ENCODE peak calls at places on chromosomes 5 and 9, in seven cellular contexts. D is breast epithelium, Z is Peyer's patch, A is neuronal stem cell, Y is mammary epithelial cell, E is tibial artery, Q is GM23248. J is an unnamed sample.

GRCh38 chr5:82244854-82245635 is 33.1 kb downstream of the RPS23 start:
- DNase-seq in Y (no peak), Z (no peak), E (no peak), Q (peak; percentile 5), A (no peak), D (no peak), J (no peak)

GRCh38 chr9:93908591-93909241 is 46.4 kb downstream of the BARX1 start:
- DNase-seq in Y (no peak), Q (peak; percentile 9), E (no peak), D (no peak), A (no peak), Z (no peak), J (peak; percentile 25)

GRCh38 chr5:171478946-171479775 is 59.7 kb downstream of the FGF18 start:
- DNase-seq in Y (no peak), E (no peak), D (no peak), Z (no peak), Q (no peak), A (no peak), J (no peak)

GRCh38 chr5:44365351-44365750 is 23.9 kb downstream of the FGF10 start:
- DNase-seq in E (no peak), Z (no peak), A (no peak), D (no peak), Q (peak; percentile 54), Y (peak; percentile 5), J (no peak)

GRCh38 chr9:100534401-100534800 is 43.5 kb upstream of the CAVIN4 start:
- DNase-seq in A (no peak), Q (no peak), D (no peak), E (no peak), Y (no peak), Z (no peak), J (peak; percentile 30)

GRCh38 chr9:36136894-36137391 is 410 bp downstream of the GLIPR2 start:
- DNase-seq in A (no peak), Q (peak; percentile 47), D (no peak), Z (no peak), E (peak; percentile 68), Y (no peak), J (peak; percentile 30)

GRCh38 chr5:74164725-74165226 is 475.8 kb downstream of the ENC1 start:
- DNase-seq in Q (no peak), A (no peak), Z (no peak), D (no peak), Y (no peak), E (no peak), J (no peak)

GRCh38 chr9:107733530-107733907 is 243.9 kb upstream of the KLF4 start:
- DNase-seq in Y (no peak), A (no peak), D (no peak), E (peak; percentile 89), Q (peak; percentile 65), Z (peak; percentile 74), J (no peak)

GRCh38 chr9:132200706-132201105 is 38.8 kb downstream of the NTNG2 start:
- DNase-seq in Y (no peak), Z (no peak), A (no peak), E (no peak), D (no peak), Q (no peak), J (no peak)

GRCh38 chr9:136578620-136578914 is 32.7 kb upstream of the NOTCH1 start:
- DNase-seq in Z (no peak), A (no peak), Y (no peak), D (no peak), Q (no peak), E (no peak), J (no peak)

GRCh38 chr9:4303002-4303401 is 3.1 kb upstream of the GLIS3 start:
- DNase-seq in E (no peak), Q (peak; percentile 66), D (no peak), Y (no peak), A (no peak), Z (no peak), J (no peak)

GRCh38 chr5:39177629-39177959 is 41.8 kb downstream of the FYB1 start:
- DNase-seq in Z (no peak), Y (no peak), Q (no peak), E (no peak), D (no peak), A (no peak), J (no peak)

GRCh38 chr5:163498886-163499285 is 6.5 kb upstream of the MAT2B start:
- DNase-seq in Y (peak; percentile 13), A (no peak), Q (peak; percentile 40), E (no peak), D (no peak), Z (no peak), J (no peak)

GRCh38 chr5:23877847-23878246 is 370.4 kb downstream of the PRDM9 start:
- DNase-seq in Y (no peak), D (no peak), E (no peak), A (no peak), Q (no peak), Z (no peak), J (no peak)

GRCh38 chr9:125484632-125485282 is 222.3 kb downstream of the MAPKAP1 start:
- DNase-seq in Z (no peak), E (no peak), Y (peak; percentile 17), A (no peak), Q (peak; percentile 88), D (no peak), J (no peak)

DNA sequence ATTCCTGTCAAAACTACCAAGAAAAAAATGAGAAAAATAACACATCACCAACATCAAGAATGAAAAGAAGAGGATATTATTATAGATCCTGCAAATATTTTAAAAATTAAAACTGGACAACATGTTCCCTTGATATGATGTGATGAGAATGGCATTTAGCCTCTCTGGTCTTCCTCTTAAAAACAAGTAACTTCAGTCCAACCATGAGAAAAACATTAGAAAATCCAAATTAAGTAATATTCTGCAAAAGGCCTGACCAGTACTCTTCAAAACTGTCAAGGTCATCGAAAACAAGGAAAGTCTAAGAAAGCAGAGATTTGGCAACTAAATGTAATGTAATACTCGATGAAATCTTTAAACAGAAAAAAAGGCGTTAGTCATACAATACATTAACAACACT is 167.1 kb upstream of the SNX2 start:
- DNase-seq in E (no peak), Y (no peak), A (no peak), D (no peak), Z (no peak), Q (no peak), J (no peak)
- H3K4me1 ChIP-seq in E (no peaks in the 10 kb centered on the region), Y (no peaks in the 10 kb centered on the region), A (peaks cover under 1% of the 10 kb centered on the region), D (no peaks in the 10 kb centered on the region), Z (no peaks in the 10 kb centered on the region), Q (no peaks in the 10 kb centered on the region), J (no peaks in the 10 kb centered on the region)

GRCh38 chr5:16615737-16616535 is 861 bp downstream of the RETREG1 start:
- DNase-seq in D (no peak), Z (no peak), E (no peak), A (no peak), Y (peak; percentile 22), Q (no peak), J (peak; percentile 27)

GRCh38 chr5:16619136-16619535 is 2.3 kb upstream of the RETREG1 start:
- DNase-seq in Q (no peak), D (no peak), Z (no peak), A (no peak), E (no peak), Y (no peak), J (no peak)

GRCh38 chr5:16617272-16617973 is 626 bp upstream of the RETREG1 start:
- DNase-seq in Y (no peak), E (no peak), Z (peak; percentile 57), D (no peak), Q (no peak), A (no peak), J (no peak)

GRCh38 chr5:16616536-16617271 is at the start of gene RETREG1:
- DNase-seq in E (peak; percentile 71), Y (peak; percentile 28), Q (peak; percentile 51), D (peak; percentile 60), Z (peak; percentile 87), A (peak; percentile 49), J (peak; percentile 80)

DNA sequence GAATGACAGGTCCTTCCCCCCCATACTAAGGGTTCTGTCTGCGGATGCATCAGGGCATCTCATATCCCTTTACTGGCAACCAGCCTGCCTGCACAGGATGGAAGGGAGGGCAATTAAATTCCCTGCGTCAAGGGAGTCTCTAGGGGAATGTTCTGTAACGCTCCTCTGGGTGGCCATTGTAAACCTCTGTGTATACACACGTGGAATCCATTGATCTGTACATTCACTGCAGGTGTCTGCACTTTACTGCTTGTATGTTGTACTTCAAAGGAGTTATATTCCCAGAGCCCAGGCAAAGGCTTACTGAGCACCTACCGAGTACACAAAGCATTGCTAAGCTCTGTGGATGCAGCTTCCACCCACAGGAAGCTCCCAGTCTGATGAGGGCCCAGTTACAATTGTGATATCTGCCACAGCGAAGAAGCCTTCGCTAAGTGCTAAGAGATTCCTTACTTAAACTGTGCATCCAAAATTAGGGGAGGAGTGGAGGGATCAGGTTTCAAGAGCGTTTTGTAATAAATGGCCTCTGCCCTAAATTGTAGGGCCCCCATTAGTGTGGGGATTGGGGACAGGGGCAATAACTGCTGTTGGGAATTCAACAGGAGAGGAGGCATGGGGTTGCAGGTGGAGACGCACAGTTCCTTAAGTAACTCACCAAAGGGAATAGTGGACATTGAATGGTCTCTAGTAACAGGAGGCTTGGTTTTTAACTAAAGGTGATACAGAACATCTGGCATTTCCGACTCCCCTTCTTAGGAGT is 1.5 kb upstream of the RETREG1 start:
- DNase-seq in Q (no peak), E (no peak), Z (no peak), A (no peak), Y (no peak), D (no peak), J (no peak)
- H3K27me3 ChIP-seq in Q (peaks cover 62% of the 10 kb centered on the region), E (peaks cover 2% of the 10 kb centered on the region), Z (no peaks in the 10 kb centered on the region), A (peaks cover 6% of the 10 kb centered on the region), Y (no peaks in the 10 kb centered on the region), D (no peaks in the 10 kb centered on the region), J (no peaks in the 10 kb centered on the region)

DNA sequence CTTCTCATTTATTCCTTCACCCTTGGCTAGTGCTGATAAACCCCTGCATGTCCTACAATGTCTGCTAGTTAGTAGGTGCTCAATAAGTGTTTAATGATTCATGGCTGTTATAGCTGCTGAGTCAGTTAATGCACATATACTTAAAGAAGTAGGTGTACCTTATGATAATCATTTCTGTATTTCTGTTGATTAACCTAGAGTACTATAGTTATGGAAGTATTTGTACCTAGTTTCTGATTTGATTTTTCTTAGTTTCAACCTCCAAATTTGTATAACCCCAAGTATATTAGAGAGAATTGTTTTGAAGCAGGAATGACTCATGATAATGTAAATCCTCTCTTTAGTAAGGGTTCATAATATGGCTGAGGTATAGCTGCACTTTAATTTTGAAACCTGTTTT is 8.9 kb downstream of the SMAD5 start:
- DNase-seq in Y (no peak), Q (no peak), E (no peak), Z (no peak), D (no peak), A (no peak), J (no peak)
- H3K4me1 ChIP-seq in Y (peaks cover 28% of the 10 kb centered on the region), Q (peaks cover 36% of the 10 kb centered on the region), E (peaks cover 25% of the 10 kb centered on the region), Z (peaks cover 18% of the 10 kb centered on the region), D (no peaks in the 10 kb centered on the region), A (peaks cover 4% of the 10 kb centered on the region), J (peaks cover 38% of the 10 kb centered on the region)

GRCh38 chr9:893843-894420 is 52.4 kb downstream of the DMRT1 start:
- DNase-seq in A (peak; percentile 49), Y (peak; percentile 54), Z (peak; percentile 85), Q (peak; percentile 68), D (no peak), E (no peak), J (peak; percentile 68)

GRCh38 chr9:892123-892522 is 50.6 kb downstream of the DMRT1 start:
- DNase-seq in Q (no peak), E (no peak), D (no peak), Y (no peak), Z (no peak), A (no peak), J (no peak)

DNA sequence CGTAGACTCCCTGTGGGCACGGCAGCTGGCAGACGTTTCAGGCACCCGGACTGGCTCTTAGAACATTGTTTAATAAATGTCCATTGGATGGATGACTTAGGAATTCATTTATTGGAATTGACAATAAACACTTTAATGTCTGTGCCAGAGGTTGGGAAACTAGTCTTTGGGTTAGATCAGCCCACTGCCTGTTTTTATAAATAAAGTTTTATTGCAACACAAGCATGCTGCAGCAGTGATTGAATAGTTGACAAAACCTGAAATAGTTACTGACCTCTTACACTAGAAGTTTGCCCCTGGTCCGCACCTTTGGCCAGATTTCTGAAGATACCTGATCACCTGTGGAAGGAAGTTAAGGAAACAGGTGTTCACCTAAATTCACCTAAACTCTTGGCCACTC is 51.6 kb downstream of the DMRT1 start:
- DNase-seq in Y (no peak), E (no peak), Q (no peak), D (no peak), A (no peak), Z (no peak), J (no peak)
- H3K27me3 ChIP-seq in Y (no peaks in the 10 kb centered on the region), E (peaks cover 12% of the 10 kb centered on the region), Q (peaks cover 5% of the 10 kb centered on the region), D (no peaks in the 10 kb centered on the region), A (no peaks in the 10 kb centered on the region), Z (no peaks in the 10 kb centered on the region), J (no peaks in the 10 kb centered on the region)

J was measured in HAP-1.